ENCODE peak calls at places on chromosomes 16 and 17, in four cellular contexts. L is H9, U is mesenchymal stem cell, A is trophoblast cell. H is an unnamed sample.
A peak's percentile ranks its signal among the peaks of the same experiment; 100 is the strongest.

GRCh38 chr16:70662991-70663523 is 16.7 kb downstream of the IL34 start:
- DNase-seq in U (no peak), L (peak; percentile 29), A (no peak), H (no peak)

GRCh38 chr16:79712273-79712672 is 111.7 kb upstream of the MAF start:
- DNase-seq in L (no peak), A (no peak), U (no peak), H (no peak)

GRCh38 chr16:89153848-89154271 is 17.7 kb upstream of the CDH15 start:
- DNase-seq in U (no peak), L (no peak), A (no peak), H (no peak)

GRCh38 chr16:13068912-13069583 is 167.7 kb downstream of the SHISA9 start:
- DNase-seq in L (no peak), U (no peak), A (no peak), H (no peak)

GRCh38 chr17:28180449-28180848 is 138.0 kb downstream of the NLK start:
- DNase-seq in U (peak; percentile 45), L (no peak), A (no peak), H (no peak)

GRCh38 chr16:68490829-68491575 is 42.7 kb upstream of the SMPD3 start:
- DNase-seq in L (peak; percentile 48), U (no peak), A (peak; percentile 69), H (no peak)

GRCh38 chr16:57022445-57022844 is 33.1 kb downstream of the NLRC5 start:
- DNase-seq in L (no peak), U (no peak), A (no peak), H (no peak)

GRCh38 chr16:81836279-81837054 is 57.4 kb downstream of the PLCG2 start:
- DNase-seq in U (no peak), A (no peak), L (no peak), H (no peak)

GRCh38 chr16:54121084-54121483 is 165.5 kb downstream of the IRX3 start:
- DNase-seq in A (no peak), U (no peak), L (no peak), H (no peak)

GRCh38 chr16:54135361-54136275 is 151.0 kb downstream of the IRX3 start:
- DNase-seq in L (no peak), A (peak; percentile 60), U (peak; percentile 59), H (no peak)

DNA sequence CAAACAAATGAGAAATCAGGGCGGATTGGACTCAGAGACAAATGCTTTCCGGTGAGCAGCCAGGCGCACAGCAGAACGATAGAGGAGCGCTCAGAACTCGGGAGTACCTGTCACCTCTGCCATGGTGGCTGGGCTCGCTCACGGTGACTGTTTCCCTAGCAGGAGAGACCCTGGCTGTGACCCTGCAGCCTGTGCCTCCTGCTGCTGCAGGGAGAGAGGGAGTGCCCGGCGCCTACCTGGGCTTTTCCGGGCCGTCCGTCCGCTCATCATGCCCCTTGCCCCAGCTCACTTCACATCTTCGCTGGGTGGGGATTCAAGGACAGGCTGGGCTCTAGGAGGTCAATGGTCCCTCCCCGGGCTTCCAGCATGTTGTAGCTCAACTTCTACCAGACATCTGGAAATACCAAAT is 14.1 kb upstream of the DNAH17 start:
- DNase-seq in A (no peak), U (no peak), L (no peak), H (no peak)
- H2BK12ac ChIP-seq in A (peak overlapping the region; percentile 58), U (peak overlapping the region; percentile 88), L (no peak overlapping the region), H (no peak overlapping the region)

DNA sequence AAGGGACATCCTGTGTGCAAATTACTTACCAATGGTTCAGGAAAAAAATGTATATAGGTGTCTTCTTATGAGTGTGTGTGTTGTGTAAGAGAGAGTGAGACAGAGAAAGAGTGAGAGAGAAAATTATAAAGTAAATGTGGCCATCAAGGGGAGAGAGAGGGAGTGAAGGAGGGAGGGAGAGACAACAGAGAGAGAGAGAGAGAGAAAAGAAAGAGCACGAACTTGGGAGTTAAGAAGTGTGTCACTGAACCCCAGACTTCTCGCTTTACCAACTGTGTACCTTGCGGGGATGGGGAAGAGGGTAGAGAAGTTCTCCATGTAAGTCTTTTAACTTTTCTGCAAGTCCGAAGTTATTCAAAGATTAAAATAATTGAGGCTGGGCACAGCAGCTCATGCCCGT is 28.8 kb upstream of the ARL4D start:
- DNase-seq in A (no peak), L (no peak), U (no peak), H (no peak)
- H2BK12ac ChIP-seq in A (no peak overlapping the region), L (no peak overlapping the region), U (no peak overlapping the region), H (no peak overlapping the region)

GRCh38 chr17:15384142-15384803 is 42.9 kb upstream of the TEKT3 start:
- DNase-seq in A (no peak), L (no peak), U (peak; percentile 15), H (no peak)

GRCh38 chr17:15382866-15383265 is 41.5 kb upstream of the TEKT3 start:
- DNase-seq in L (no peak), A (no peak), U (no peak), H (no peak)

GRCh38 chr17:15385305-15385704 is 43.9 kb upstream of the TEKT3 start:
- DNase-seq in A (no peak), U (no peak), L (no peak), H (no peak)

GRCh38 chr17:15388356-15389046 is 47.1 kb upstream of the TEKT3 start:
- DNase-seq in U (no peak), A (no peak), L (no peak), H (no peak)

DNA sequence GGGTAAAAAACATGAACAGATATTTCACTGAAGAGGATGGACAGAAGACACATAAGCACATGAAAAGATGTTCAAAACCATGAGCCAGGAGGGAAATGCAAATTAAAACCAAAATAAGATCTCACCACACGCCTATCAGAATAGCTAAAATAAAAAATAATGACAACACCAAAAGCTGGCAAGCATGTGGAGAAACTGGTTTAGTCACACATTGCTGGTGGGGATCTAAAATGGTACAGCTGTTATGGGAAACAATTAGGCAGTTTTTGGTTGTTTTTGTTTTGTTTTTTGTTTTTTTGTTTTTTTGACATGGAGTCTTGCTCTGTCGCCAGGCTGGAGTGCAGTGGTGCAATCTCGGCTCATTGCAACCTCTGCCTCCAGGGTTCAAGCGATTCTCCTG is 44.7 kb upstream of the TEKT3 start:
- DNase-seq in U (no peak), L (no peak), A (no peak), H (no peak)
- H2BK12ac ChIP-seq in U (no peak overlapping the region), L (no peak overlapping the region), A (no peak overlapping the region), H (no peak overlapping the region)

DNA sequence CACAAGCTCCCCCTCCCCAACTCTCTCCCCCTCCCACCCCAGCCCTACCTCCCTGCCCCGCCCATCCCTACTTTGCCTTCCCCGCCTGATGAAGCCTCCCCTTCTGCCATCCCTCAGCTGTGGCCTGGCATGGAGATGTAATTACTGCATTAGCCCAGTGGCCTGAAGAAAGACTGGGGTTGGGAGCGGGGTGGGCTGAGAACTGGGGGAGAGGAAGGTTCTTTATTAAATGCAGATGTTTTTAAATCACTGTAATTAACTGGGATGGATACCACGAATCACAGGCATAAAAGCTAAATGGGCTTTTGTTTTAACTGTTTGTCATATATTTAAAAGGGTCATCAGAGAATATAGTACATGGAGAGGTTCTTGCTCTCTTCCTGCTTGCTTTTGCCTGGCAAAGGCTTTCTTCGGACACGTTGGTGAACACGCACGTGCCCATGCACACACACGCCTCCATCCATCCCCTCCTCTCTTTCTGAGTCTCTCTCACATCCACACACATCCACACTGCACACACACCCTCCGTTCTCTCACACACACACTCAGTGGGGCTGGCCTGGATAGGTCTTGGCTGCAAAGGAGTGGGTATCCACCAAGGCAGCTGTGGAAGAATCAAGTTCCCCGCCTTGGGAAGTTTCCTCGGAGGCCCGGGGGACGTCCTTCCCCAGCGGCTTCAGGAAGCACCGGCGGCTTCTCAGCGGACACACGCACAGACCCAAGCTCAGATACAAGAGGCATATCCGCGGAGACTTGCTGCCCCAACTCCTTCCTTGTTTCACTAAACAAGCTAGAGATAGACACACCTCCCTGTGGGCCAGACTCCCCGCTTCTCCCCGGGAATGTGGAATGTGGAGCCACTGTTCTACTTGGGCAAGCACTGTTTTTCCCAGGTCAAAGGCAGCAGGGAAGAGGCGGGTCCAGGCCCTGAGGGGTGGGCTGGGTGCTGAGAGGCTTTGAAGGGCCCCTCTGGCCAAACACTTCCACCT is 27.4 kb upstream of the TNRC6C start:
- DNase-seq in L (no peak), U (no peak), A (no peak), H (no peak)
- H2BK12ac ChIP-seq in L (no peak overlapping the region), U (no peak overlapping the region), A (no peak overlapping the region), H (peak overlapping the region; percentile 82)

GRCh38 chr16:26175944-26176343 is 484.2 kb downstream of the HS3ST4 start:
- DNase-seq in U (no peak), L (no peak), A (no peak), H (no peak)
- H2BK12ac ChIP-seq in U (no peak overlapping the region), L (no peak overlapping the region), A (no peak overlapping the region), H (no peak overlapping the region)

GRCh38 chr16:58814348-58814801 is 80.3 kb upstream of the GOT2 start:
- DNase-seq in U (peak; percentile 37), L (peak; percentile 52), A (peak; percentile 6), H (peak; percentile 54)
- H2BK12ac ChIP-seq in U (no peak overlapping the region), L (no peak overlapping the region), A (peak overlapping the region; percentile 11), H (no peak overlapping the region)

GRCh38 chr16:66265556-66266133 is 100.8 kb upstream of the CDH5 start:
- DNase-seq in U (no peak), A (no peak), L (no peak), H (no peak)
- H2BK12ac ChIP-seq in U (no peak overlapping the region), A (no peak overlapping the region), L (no peak overlapping the region), H (no peak overlapping the region)

GRCh38 chr17:44906010-44906646 is 6.9 kb upstream of the EFTUD2 start:
- DNase-seq in A (no peak), U (peak; percentile 98), L (peak; percentile 37), H (no peak)
- H2BK12ac ChIP-seq in A (no peak overlapping the region), U (peak overlapping the region; percentile 100), L (no peak overlapping the region), H (no peak overlapping the region)

GRCh38 chr16:86291491-86291890 is 218.8 kb upstream of the FOXF1 start:
- DNase-seq in A (no peak), L (no peak), U (no peak), H (no peak)
- H2BK12ac ChIP-seq in A (no peak overlapping the region), L (no peak overlapping the region), U (peak overlapping the region; percentile 69), H (no peak overlapping the region)

GRCh38 chr17:60524463-60525346 is 1.3 kb downstream of the APPBP2 start:
- DNase-seq in L (no peak), U (peak; percentile 48), A (no peak), H (no peak)
- H2BK12ac ChIP-seq in L (no peak overlapping the region), U (no peak overlapping the region), A (no peak overlapping the region), H (no peak overlapping the region)